ENCODE peak calls at places on chromosomes 12 and 14, in eight cellular contexts. M is activated B cell treated with CpG ODN at 0.5 μM for 24 hours, Z is RWPE2, O is left lung, J is gastrocnemius medialis, F is A549, G is foreskin keratinocyte, K is IMR-90. N is an unnamed sample.

GRCh38 chr14:69049675-69050074 is 70.6 kb upstream of the ACTN1 start:
- ATAC-seq in G (no peak), K (peak; percentile 59), Z (peak; percentile 60), J (peak; percentile 87), O (peak; percentile 49), F (no peak), M (no peak), N (peak; percentile 20)

GRCh38 chr12:68317047-68317667 is 15.0 kb downstream of the MDM1 start:
- ATAC-seq in J (no peak), F (no peak), M (no peak), K (peak; percentile 46), O (peak; percentile 48), Z (no peak), G (no peak), N (no peak)

GRCh38 chr12:91890742-91891141 is 254.9 kb downstream of the BTG1 start:
- ATAC-seq in K (no peak), J (no peak), M (no peak), O (no peak), G (no peak), Z (no peak), F (no peak), N (no peak)

GRCh38 chr14:68368850-68369249 is 424.0 kb downstream of the ZFP36L1 start:
- ATAC-seq in G (no peak), Z (no peak), K (no peak), F (no peak), M (peak; percentile 69), O (no peak), J (no peak), N (no peak)

GRCh38 chr12:116539361-116539771 is 19.8 kb upstream of the MAP1LC3B2 start:
- ATAC-seq in F (peak; percentile 31), O (peak; percentile 18), J (peak; percentile 36), Z (peak; percentile 61), M (no peak), G (peak; percentile 52), K (peak; percentile 62), N (peak; percentile 24)

GRCh38 chr12:19450362-19450761 is 11.1 kb downstream of the AEBP2 start:
- ATAC-seq in J (no peak), O (no peak), F (no peak), G (no peak), K (no peak), M (no peak), Z (no peak), N (no peak)

GRCh38 chr12:74896186-74896585 is 313.5 kb downstream of the KCNC2 start:
- ATAC-seq in M (no peak), Z (no peak), J (no peak), G (peak; percentile 78), O (peak; percentile 84), F (no peak), K (peak; percentile 49), N (no peak)

GRCh38 chr12:114174326-114174725 is 208.2 kb upstream of the RBM19 start:
- ATAC-seq in O (no peak), J (no peak), M (no peak), K (no peak), G (no peak), Z (no peak), F (no peak), N (no peak)

GRCh38 chr12:84842406-84843013 is 70.1 kb downstream of the SLC6A15 start:
- ATAC-seq in K (peak; percentile 73), G (peak; percentile 70), F (no peak), Z (no peak), O (peak; percentile 59), J (no peak), M (no peak), N (no peak)

GRCh38 chr14:56796259-56796658 is 14.0 kb downstream of the OTX2 start:
- ATAC-seq in O (no peak), M (no peak), G (no peak), K (no peak), Z (no peak), J (no peak), F (no peak), N (no peak)

GRCh38 chr12:41531147-41531829 is 343.2 kb downstream of the PDZRN4 start:
- ATAC-seq in M (no peak), O (no peak), K (no peak), J (peak; percentile 58), Z (no peak), G (no peak), F (no peak), N (no peak)

GRCh38 chr12:96327889-96328288 is 72.3 kb downstream of the CDK17 start:
- ATAC-seq in Z (peak; percentile 35), F (no peak), K (no peak), M (peak; percentile 63), J (no peak), O (no peak), G (peak; percentile 26), N (peak; percentile 45)

GRCh38 chr14:53295985-53296582 is 143.0 kb upstream of the DDHD1 start:
- ATAC-seq in G (no peak), J (no peak), M (no peak), O (peak; percentile 71), F (no peak), K (no peak), Z (no peak), N (no peak)

GRCh38 chr14:65738339-65738738 is 325.8 kb downstream of the FUT8 start:
- ATAC-seq in F (no peak), K (no peak), M (no peak), Z (no peak), J (no peak), O (no peak), G (no peak), N (no peak)

GRCh38 chr14:49880267-49881064 is 12.4 kb upstream of the ARF6 start:
- ATAC-seq in O (peak; percentile 65), Z (peak; percentile 53), G (peak; percentile 42), M (peak; percentile 65), F (peak; percentile 51), K (no peak), J (no peak), N (peak; percentile 43)

GRCh38 chr12:45435945-45436710 is 220.2 kb downstream of the ANO6 start:
- ATAC-seq in K (no peak), O (peak; percentile 74), F (no peak), G (no peak), M (peak; percentile 28), J (no peak), Z (no peak), N (peak; percentile 52)

GRCh38 chr14:93009471-93010117 is 86.6 kb downstream of the CHGA start:
- ATAC-seq in K (no peak), G (no peak), Z (no peak), F (no peak), O (peak; percentile 6), J (peak; percentile 43), M (no peak), N (no peak)

GRCh38 chr14:63438065-63438757 is 105.0 kb downstream of the PPP2R5E start:
- ATAC-seq in Z (peak; percentile 98), O (peak; percentile 65), F (peak; percentile 75), G (peak; percentile 93), J (peak; percentile 17), K (peak; percentile 56), M (no peak), N (peak; percentile 92)

GRCh38 chr12:15830538-15830937 is 41.4 kb upstream of the EPS8 start:
- ATAC-seq in F (no peak), J (no peak), Z (no peak), M (no peak), O (no peak), G (peak; percentile 18), K (peak; percentile 84), N (no peak)

GRCh38 chr12:30980886-30981662 is 54.5 kb downstream of the TSPAN11 start:
- ATAC-seq in J (no peak), Z (no peak), G (no peak), M (no peak), O (peak; percentile 28), F (no peak), K (no peak), N (no peak)

GRCh38 chr14:71780075-71780474 is 152.2 kb upstream of the RGS6 start:
- ATAC-seq in O (no peak), M (no peak), K (no peak), F (no peak), G (no peak), Z (no peak), J (peak; percentile 70), N (no peak)

N was measured in esophagus mucosa.